ENCODE peak calls at places on chromosomes 12 and 14, in ten cellular contexts. I, W, N, U, S, M, F, E, J and T are unnamed samples.
A peak's percentile ranks its signal among the peaks of the same experiment; 100 is the strongest.

GRCh38 chr14:43786066-43786762 is 720.9 kb downstream of the FSCB start:
- DNase-seq in I (no peak), W (no peak), N (no peak), U (no peak), S (no peak), M (no peak), F (peak; percentile 31), E (no peak), J (no peak), T (no peak)

GRCh38 chr14:61524211-61524806 is 171.0 kb upstream of the HIF1A start:
- DNase-seq in I (no peak), W (no peak), N (no peak), U (no peak), S (peak; percentile 85), M (no peak), F (no peak), E (peak; percentile 70), J (no peak), T (peak; percentile 84)

GRCh38 chr12:14247166-14247565 is 118.3 kb upstream of the ATF7IP start:
- DNase-seq in I (no peak), W (no peak), N (no peak), U (no peak), S (no peak), M (no peak), F (no peak), E (no peak), J (no peak), T (no peak)

GRCh38 chr12:122003646-122004611 is 17.8 kb upstream of the BCL7A start:
- DNase-seq in I (peak; percentile 20), W (no peak), N (no peak), U (no peak), S (no peak), M (no peak), F (no peak), E (peak; percentile 16), J (no peak), T (no peak)

GRCh38 chr12:26112703-26113147 is 12.1 kb downstream of the BHLHE41 start:
- DNase-seq in I (no peak), W (no peak), N (no peak), U (no peak), S (no peak), M (no peak), F (no peak), E (no peak), J (no peak), T (no peak)

GRCh38 chr12:131923260-131923659 is 5.8 kb upstream of the PUS1 start:
- DNase-seq in I (no peak), W (no peak), N (no peak), U (no peak), S (no peak), M (no peak), F (no peak), E (no peak), J (no peak), T (no peak)

GRCh38 chr12:108839890-108840230 is 17.5 kb downstream of the SSH1 start:
- DNase-seq in I (no peak), W (no peak), N (no peak), U (no peak), S (no peak), M (no peak), F (peak; percentile 61), E (no peak), J (no peak), T (no peak)

GRCh38 chr12:113040722-113041168 is 15.8 kb upstream of the DTX1 start:
- DNase-seq in I (peak; percentile 64), W (no peak), N (no peak), U (no peak), S (no peak), M (no peak), F (peak; percentile 89), E (peak; percentile 81), J (no peak), T (peak; percentile 92)

GRCh38 chr12:94768398-94769039 is 118.2 kb upstream of the TMCC3 start:
- DNase-seq in I (no peak), W (no peak), N (no peak), U (no peak), S (no peak), M (no peak), F (no peak), E (no peak), J (no peak), T (no peak)

GRCh38 chr14:96097752-96098151 is 58.6 kb downstream of the C14orf132 start:
- DNase-seq in I (no peak), W (no peak), N (no peak), U (no peak), S (no peak), M (no peak), F (no peak), E (no peak), J (no peak), T (no peak)

GRCh38 chr12:52353766-52354165 is 13.5 kb downstream of the KRT85 start:
- DNase-seq in I (no peak), W (no peak), N (no peak), U (no peak), S (no peak), M (no peak), F (no peak), E (no peak), J (no peak), T (no peak)

GRCh38 chr12:88267630-88268029 is 125.5 kb downstream of the TMTC3 start:
- DNase-seq in I (no peak), W (no peak), N (no peak), U (no peak), S (no peak), M (no peak), F (no peak), E (no peak), J (no peak), T (no peak)

GRCh38 chr14:89340200-89340667 is 76.8 kb downstream of the FOXN3 start:
- DNase-seq in I (no peak), W (no peak), N (no peak), U (no peak), S (no peak), M (no peak), F (no peak), E (no peak), J (no peak), T (no peak)

GRCh38 chr12:76539727-76540126 is 19.8 kb downstream of the OSBPL8 start:
- DNase-seq in I (no peak), W (no peak), N (no peak), U (no peak), S (no peak), M (no peak), F (no peak), E (no peak), J (no peak), T (no peak)

GRCh38 chr14:95260537-95261440 is 58.9 kb downstream of the CLMN start:
- DNase-seq in I (peak; percentile 63), W (no peak), N (peak; percentile 33), U (no peak), S (no peak), M (no peak), F (no peak), E (peak; percentile 85), J (peak; percentile 76), T (peak; percentile 67)

GRCh38 chr14:103356151-103356766 is 22.2 kb downstream of the EIF5 start:
- DNase-seq in I (no peak), W (no peak), N (no peak), U (no peak), S (no peak), M (no peak), F (no peak), E (no peak), J (no peak), T (no peak)

GRCh38 chr12:82959821-82960220 is 273.1 kb downstream of the TMTC2 start:
- DNase-seq in I (no peak), W (no peak), N (no peak), U (no peak), S (no peak), M (no peak), F (no peak), E (no peak), J (no peak), T (no peak)

GRCh38 chr14:56580317-56580711 is 716 bp downstream of the TMEM260 start:
- DNase-seq in I (no peak), W (no peak), N (no peak), U (no peak), S (peak; percentile 48), M (no peak), F (no peak), E (no peak), J (no peak), T (no peak)

GRCh38 chr14:29681308-29681707 is 246.3 kb downstream of the PRKD1 start:
- DNase-seq in I (no peak), W (no peak), N (no peak), U (no peak), S (no peak), M (no peak), F (no peak), E (no peak), J (no peak), T (peak; percentile 77)

GRCh38 chr14:105914738-105915385 is 388.5 kb downstream of the TMEM121 start:
- DNase-seq in I (no peak), W (no peak), N (no peak), U (no peak), S (no peak), M (no peak), F (peak; percentile 26), E (no peak), J (no peak), T (no peak)

GRCh38 chr12:53287741-53288216 is 7.6 kb upstream of the PFDN5 start:
- DNase-seq in I (no peak), W (peak; percentile 39), N (peak; percentile 61), U (peak; percentile 79), S (peak; percentile 4), M (peak; percentile 79), F (peak; percentile 89), E (peak; percentile 34), J (peak; percentile 73), T (peak; percentile 36)

GRCh38 chr12:124637586-124637985 is 70.2 kb upstream of the NCOR2 start:
- DNase-seq in I (no peak), W (no peak), N (no peak), U (no peak), S (no peak), M (no peak), F (peak; percentile 39), E (no peak), J (no peak), T (no peak)

GRCh38 chr12:12582895-12583303 is 20.2 kb upstream of the DUSP16 start:
- DNase-seq in I (no peak), W (no peak), N (peak; percentile 12), U (peak; percentile 30), S (no peak), M (no peak), F (no peak), E (peak; percentile 53), J (peak; percentile 66), T (no peak)

GRCh38 chr14:72618424-72618823 is 275.5 kb downstream of the DPF3 start:
- DNase-seq in I (no peak), W (no peak), N (no peak), U (no peak), S (no peak), M (no peak), F (peak; percentile 33), E (no peak), J (peak; percentile 2), T (no peak)

GRCh38 chr12:49741882-49742620 is 694 bp downstream of the TMBIM6 start:
- DNase-seq in I (peak; percentile 68), W (no peak), N (peak; percentile 78), U (peak; percentile 80), S (peak; percentile 51), M (peak; percentile 73), F (peak; percentile 94), E (peak; percentile 85), J (peak; percentile 91), T (peak; percentile 65)

GRCh38 chr12:27644446-27644845 is 51.8 kb upstream of the REP15 start:
- DNase-seq in I (peak; percentile 45), W (no peak), N (no peak), U (no peak), S (no peak), M (no peak), F (no peak), E (peak; percentile 47), J (no peak), T (no peak)

GRCh38 chr12:101459642-101460346 is 15.3 kb upstream of the SPIC start:
- DNase-seq in I (peak; percentile 53), W (no peak), N (no peak), U (no peak), S (peak; percentile 81), M (no peak), F (no peak), E (no peak), J (no peak), T (peak; percentile 11)

GRCh38 chr12:107992870-107993451 is 136.1 kb upstream of the WSCD2 start:
- DNase-seq in I (no peak), W (peak; percentile 35), N (no peak), U (no peak), S (peak; percentile 42), M (peak; percentile 49), F (no peak), E (peak; percentile 40), J (no peak), T (peak; percentile 6)